ENCODE peak calls at places on chromosome X, in four cellular contexts. F, M, Q and K are unnamed samples.

GRCh38 chrX:39983715-39984114 is 114.0 kb downstream of the BCOR start:
- DNase-seq in Q (no peak), F (no peak), M (no peak), K (no peak)

GRCh38 chrX:134512566-134512965 is 52.6 kb downstream of the HPRT1 start:
- DNase-seq in M (no peak), F (no peak), Q (no peak), K (no peak)

GRCh38 chrX:54602563-54602962 is 72.5 kb downstream of the GNL3L start:
- DNase-seq in Q (no peak), F (no peak), M (no peak), K (no peak)

GRCh38 chrX:65601126-65601525 is 66.3 kb upstream of the MSN start:
- DNase-seq in Q (no peak), F (no peak), M (no peak), K (no peak)

GRCh38 chrX:139199945-139200344 is 330.6 kb upstream of the F9 start:
- DNase-seq in M (peak; percentile 10), Q (no peak), F (no peak), K (no peak)

GRCh38 chrX:143837010-143837409 is 46.9 kb upstream of the UBE2NL start:
- DNase-seq in F (no peak), M (no peak), Q (no peak), K (no peak)

GRCh38 chrX:17990542-17990941 is 129.4 kb upstream of the RAI2 start:
- DNase-seq in F (no peak), Q (no peak), M (no peak), K (no peak)

GRCh38 chrX:118510076-118510475 is 14.5 kb downstream of the DOCK11 start:
- DNase-seq in F (no peak), Q (no peak), M (no peak), K (no peak)

GRCh38 chrX:108246304-108246954 is 154.9 kb downstream of the ATG4A start:
- DNase-seq in Q (no peak), M (no peak), F (no peak), K (no peak)

DNA sequence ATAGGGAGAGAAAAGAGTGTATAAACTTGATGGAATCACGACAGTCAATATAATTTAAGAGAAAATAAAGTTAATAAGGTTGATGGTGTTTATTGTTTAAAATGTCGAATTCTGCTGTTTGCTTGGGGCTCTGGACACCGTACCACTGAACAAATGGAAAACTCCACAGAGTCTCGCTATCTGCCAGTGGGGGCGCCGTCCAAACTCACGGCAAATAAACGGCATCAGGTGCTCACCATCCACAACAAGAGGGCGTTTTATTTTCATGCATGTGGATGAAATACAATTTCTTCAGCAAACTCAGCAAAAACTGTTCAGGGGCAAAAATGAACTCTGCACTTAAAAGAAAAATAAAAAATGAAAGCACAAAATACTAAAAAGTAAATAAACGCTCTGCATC is 46.6 kb upstream of the FAM47C start:
- DNase-seq in Q (no peak), F (no peak), M (no peak), K (no peak)
- TF ChIP-seq NRF1 in Q (no peak), F (no peak), M (no peak), K (no peak)

GRCh38 chrX:1713296-1713695 is 98.4 kb downstream of the ASMT start:
- DNase-seq in F (no peak), Q (no peak), M (no peak), K (no peak)
- TF ChIP-seq YY1 in F (no peak), Q (no peak), M (no peak), K (no peak)

DNA sequence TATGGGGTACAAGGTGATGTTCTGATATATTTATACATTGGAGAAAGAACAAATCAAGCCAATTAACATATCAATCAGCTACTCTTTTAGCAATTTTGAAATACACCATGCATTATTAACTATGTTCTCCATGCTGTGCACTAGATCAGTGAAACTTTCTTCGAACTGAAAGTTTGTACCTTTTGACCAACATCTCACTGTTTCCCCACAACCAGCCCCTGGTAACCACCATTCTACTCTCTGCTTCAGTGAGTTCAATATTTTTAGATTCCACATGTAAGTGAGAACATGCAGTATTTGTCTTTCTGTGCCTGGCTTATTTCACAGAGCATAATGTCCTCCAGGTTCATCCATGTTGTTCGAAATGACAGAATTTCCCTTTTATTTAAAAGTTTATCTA is 246.1 kb upstream of the VCX start:
- DNase-seq in Q (no peak), M (no peak), F (no peak), K (no peak)
- H3K4me1 ChIP-seq in Q (no peaks in the 10 kb centered on the region), M (no peaks in the 10 kb centered on the region), F (no peaks in the 10 kb centered on the region), K (no peaks in the 10 kb centered on the region)

GRCh38 chrX:31423575-31424284 is 351.9 kb upstream of the FTHL17 start:
- DNase-seq in Q (peak; percentile 43), M (peak; percentile 11), F (no peak), K (peak; percentile 50)
- TF ChIP-seq NRF1 in Q (no peak), M (no peak), F (no peak), K (no peak)